ENCODE peak calls at places on chromosome 4, in ten cellular contexts. B is AG10803; F is activated CD8-positive, alpha-beta T cell treated with anti-CD3 and anti-CD28 coated beads for 36 hours; H is right atrium auricular region; K is activated B cell treated with CpG ODN at 0.5 μM for 24 hours; X is GM12865; P is Calu3; Q is GM10248; J is A673; N is body of pancreas. T is an unnamed sample.
A peak's percentile ranks its signal among the peaks of the same experiment; 100 is the strongest.

GRCh38 chr4:158176108-158176507 is 3.3 kb upstream of the GASK1B start:
- DNase-seq in B (peak; percentile 40), F (no peak), H (no peak), K (no peak), X (no peak), P (peak; percentile 40), Q (no peak), J (no peak), N (peak; percentile 68), T (no peak)

GRCh38 chr4:152590179-152591031 is 54.5 kb upstream of the FBXW7 start:
- DNase-seq in B (peak; percentile 96), F (no peak), H (no peak), K (no peak), X (peak; percentile 50), P (no peak), Q (no peak), J (peak; percentile 92), N (no peak), T (no peak)

GRCh38 chr4:7187297-7187592 is 5.1 kb upstream of the SORCS2 start:
- DNase-seq in B (no peak), F (no peak), H (no peak), K (no peak), X (no peak), P (no peak), Q (no peak), J (no peak), N (no peak), T (no peak)

GRCh38 chr4:81827568-81828202 is 356.0 kb upstream of the RASGEF1B start:
- DNase-seq in B (no peak), F (peak; percentile 66), H (no peak), K (no peak), X (peak; percentile 48), P (no peak), Q (no peak), J (no peak), N (no peak), T (no peak)

GRCh38 chr4:70901984-70902576 is at the start of gene MOB1B:
- DNase-seq in B (peak; percentile 89), F (peak; percentile 93), H (peak; percentile 89), K (peak; percentile 73), X (peak; percentile 90), P (peak; percentile 83), Q (peak; percentile 94), J (peak; percentile 84), N (peak; percentile 89), T (peak; percentile 94)

GRCh38 chr4:173520921-173521473 is 9.0 kb downstream of the HAND2 start:
- DNase-seq in B (no peak), F (no peak), H (no peak), K (no peak), X (no peak), P (no peak), Q (no peak), J (no peak), N (no peak), T (peak; percentile 11)

GRCh38 chr4:158163941-158164665 is 8.7 kb downstream of the GASK1B start:
- DNase-seq in B (no peak), F (no peak), H (no peak), K (no peak), X (no peak), P (no peak), Q (no peak), J (no peak), N (peak; percentile 8), T (no peak)

GRCh38 chr4:86556791-86557415 is 37.2 kb upstream of the PTPN13 start:
- DNase-seq in B (no peak), F (no peak), H (no peak), K (no peak), X (no peak), P (no peak), Q (no peak), J (peak; percentile 60), N (no peak), T (no peak)

GRCh38 chr4:150540536-150540935 is 41.4 kb upstream of the MAB21L2 start:
- DNase-seq in B (no peak), F (no peak), H (no peak), K (no peak), X (no peak), P (no peak), Q (no peak), J (no peak), N (no peak), T (no peak)

GRCh38 chr4:111943796-111944203 is 201.5 kb upstream of the FAM241A start:
- DNase-seq in B (peak; percentile 54), F (peak; percentile 15), H (peak; percentile 60), K (no peak), X (peak; percentile 55), P (peak; percentile 58), Q (peak; percentile 57), J (peak; percentile 53), N (peak; percentile 59), T (peak; percentile 39)

GRCh38 chr4:932713-933070 is 432 bp downstream of the TMEM175 start:
- DNase-seq in B (no peak), F (no peak), H (no peak), K (no peak), X (peak; percentile 28), P (peak; percentile 11), Q (no peak), J (no peak), N (peak; percentile 33), T (no peak)

GRCh38 chr4:106478152-106478551 is 109.6 kb upstream of the GIMD1 start:
- DNase-seq in B (no peak), F (no peak), H (no peak), K (no peak), X (no peak), P (no peak), Q (no peak), J (no peak), N (no peak), T (no peak)

GRCh38 chr4:19155568-19155967 is 1096.1 kb upstream of the SLIT2 start:
- DNase-seq in B (no peak), F (no peak), H (no peak), K (no peak), X (no peak), P (no peak), Q (no peak), J (no peak), N (no peak), T (no peak)

GRCh38 chr4:81565137-81565870 is 93.6 kb upstream of the RASGEF1B start:
- DNase-seq in B (no peak), F (no peak), H (peak; percentile 92), K (no peak), X (peak; percentile 8), P (peak; percentile 48), Q (no peak), J (no peak), N (peak; percentile 62), T (no peak)

DNA sequence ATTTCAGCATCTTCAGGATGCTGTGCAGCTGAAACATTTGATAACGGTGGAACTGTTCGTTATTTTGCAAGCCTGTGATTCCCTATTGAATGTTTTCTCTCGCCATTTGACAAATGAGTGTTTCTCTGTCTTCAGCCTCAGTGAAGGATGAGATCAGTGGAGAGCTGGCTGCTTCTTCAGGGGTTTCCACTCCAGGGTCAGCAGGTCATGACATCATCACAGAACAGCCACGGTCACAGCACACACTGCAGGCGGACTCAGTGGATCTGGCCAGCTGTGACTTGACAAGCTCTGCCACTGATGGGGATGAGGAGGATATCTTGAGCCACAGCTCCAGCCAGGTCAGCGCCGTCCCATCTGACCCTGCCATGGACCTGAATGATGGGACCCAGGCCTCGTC is 52.6 kb downstream of the HTT start:
- DNase-seq in B (no peak), F (no peak), H (no peak), K (no peak), X (no peak), P (no peak), Q (no peak), J (no peak), N (no peak), T (no peak)
- TF ChIP-seq CTCF in B (no peak), F (no peak), H (no peak), K (no peak), X (no peak), P (no peak), Q (no peak), J (no peak), N (no peak), T (no peak)

GRCh38 chr4:26069218-26069617 is 155.2 kb downstream of the SMIM20 start:
- DNase-seq in B (no peak), F (no peak), H (no peak), K (no peak), X (peak; percentile 48), P (no peak), Q (peak; percentile 45), J (peak; percentile 52), N (no peak), T (peak; percentile 50)
- TF ChIP-seq CTCF in B (peak; percentile 41), F (peak; percentile 66), H (no peak), K (no peak), X (peak; percentile 59), P (no peak), Q (peak; percentile 55), J (peak; percentile 58), N (peak; percentile 34), T (peak; percentile 48)

DNA sequence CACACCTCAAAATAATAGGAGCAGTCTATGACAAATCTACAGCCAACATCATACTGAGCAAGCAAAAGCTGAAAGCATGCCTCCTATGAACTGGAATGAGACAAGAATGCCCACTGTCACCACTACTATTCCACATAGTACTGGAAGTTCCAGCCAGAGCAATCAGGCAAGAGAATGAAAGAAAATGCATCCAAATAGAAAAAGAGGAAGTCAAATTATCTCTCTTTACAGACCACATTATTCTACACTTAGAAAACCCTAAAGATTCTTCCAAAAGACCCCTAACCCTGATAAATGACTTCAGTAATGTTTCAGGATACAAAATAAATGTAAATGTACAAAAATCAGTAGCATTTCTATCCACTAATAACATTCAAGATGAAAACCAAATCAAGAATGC is 249.0 kb downstream of the STK32B start:
- DNase-seq in B (no peak), F (no peak), H (no peak), K (no peak), X (no peak), P (no peak), Q (no peak), J (no peak), N (no peak), T (no peak)
- TF ChIP-seq CTCF in B (no peak), F (no peak), H (no peak), K (no peak), X (no peak), P (no peak), Q (no peak), J (no peak), N (no peak), T (no peak)

DNA sequence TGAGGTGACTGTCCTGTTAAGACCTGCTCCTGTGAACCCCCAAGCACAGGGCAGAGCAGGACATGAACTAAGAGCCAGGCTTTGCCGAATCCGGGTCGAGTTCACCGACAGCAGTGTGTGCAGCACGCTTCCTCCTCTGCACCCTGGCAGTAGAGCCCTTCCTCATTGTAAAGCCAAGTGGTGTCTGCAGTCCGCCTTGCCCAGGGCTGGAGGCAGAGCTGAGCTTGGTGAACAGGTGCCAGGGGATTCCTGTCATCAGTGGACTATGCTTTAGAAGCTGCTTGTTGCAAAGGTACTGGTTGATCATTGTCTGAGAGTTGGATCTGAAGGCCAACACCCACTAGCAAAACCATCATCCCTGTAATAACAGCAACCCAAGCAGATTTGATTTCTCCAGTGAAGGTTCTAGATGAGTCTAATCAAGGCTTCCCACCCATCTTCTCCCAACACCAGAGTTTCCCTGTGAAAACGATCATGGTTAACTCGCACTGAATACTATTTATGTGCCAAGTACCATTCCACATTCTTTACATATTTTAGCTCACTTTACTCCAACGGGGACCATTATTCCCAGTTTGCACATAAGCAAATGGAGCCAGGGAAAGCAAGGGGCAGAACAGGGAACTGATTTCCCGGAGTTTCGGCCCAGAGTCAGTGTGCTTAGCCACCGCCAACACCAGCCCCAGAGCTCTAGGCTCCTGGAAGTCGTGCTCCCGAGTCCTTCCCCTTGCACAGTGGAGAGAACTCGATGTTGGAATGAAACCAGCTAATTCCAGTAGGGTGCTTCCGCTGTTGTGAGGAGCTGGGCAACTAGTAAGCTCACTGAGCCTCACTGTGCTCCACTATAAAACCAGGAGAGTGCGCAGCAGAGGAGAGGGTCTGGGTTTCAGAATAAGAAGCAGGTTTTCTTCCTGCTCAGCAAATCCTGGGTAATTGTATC is 1.4 kb upstream of the SLC34A2 start:
- DNase-seq in B (no peak), F (no peak), H (no peak), K (no peak), X (no peak), P (peak; percentile 10), Q (no peak), J (no peak), N (peak; percentile 52), T (no peak)
- TF ChIP-seq CTCF in B (no peak), F (no peak), H (no peak), K (no peak), X (no peak), P (no peak), Q (no peak), J (no peak), N (no peak), T (no peak)

T was measured in GM13976.